ENCODE peak calls at places on chromosomes 3 and 15, in four cellular contexts. One of them, this sample, is unnamed.

GRCh38 chr3:44870375-44871061 is 3.9 kb upstream of the TGM4 start:
- DNase-seq in Calu3: no peak
- DNase-seq in suprapubic skin: no peak
- DNase-seq in cardiac fibroblast: no peak
- DNase-seq in this sample: no peak

GRCh38 chr3:16455001-16455400 is 58.5 kb downstream of the RFTN1 start:
- DNase-seq in Calu3: no peak
- DNase-seq in suprapubic skin: no peak
- DNase-seq in cardiac fibroblast: no peak
- DNase-seq in this sample: no peak

GRCh38 chr3:179860275-179861107 is 176.2 kb downstream of the PEX5L start:
- DNase-seq in Calu3: no peak
- DNase-seq in suprapubic skin: no peak
- DNase-seq in cardiac fibroblast: no peak
- DNase-seq in this sample: no peak

GRCh38 chr3:28816017-28816416 is 464.9 kb upstream of the RBMS3 start:
- DNase-seq in Calu3: no peak
- DNase-seq in suprapubic skin: no peak
- DNase-seq in cardiac fibroblast: no peak
- DNase-seq in this sample: no peak

GRCh38 chr15:90904746-90905145 is 1.6 kb downstream of the MAN2A2 start:
- DNase-seq in Calu3: no peak
- DNase-seq in suprapubic skin: no peak
- DNase-seq in cardiac fibroblast: no peak
- DNase-seq in this sample: no peak

GRCh38 chr15:93030430-93031102 is 58.4 kb downstream of the RGMA start:
- DNase-seq in Calu3: peak; percentile 78
- DNase-seq in suprapubic skin: peak; percentile 85
- DNase-seq in cardiac fibroblast: peak; percentile 75
- DNase-seq in this sample: peak; percentile 53

GRCh38 chr3:29759443-29760033 is 478.7 kb downstream of the RBMS3 start:
- DNase-seq in Calu3: no peak
- DNase-seq in suprapubic skin: no peak
- DNase-seq in cardiac fibroblast: peak; percentile 78
- DNase-seq in this sample: no peak

GRCh38 chr15:69400850-69401249 is 13.3 kb upstream of the KIF23 start:
- DNase-seq in Calu3: no peak
- DNase-seq in suprapubic skin: no peak
- DNase-seq in cardiac fibroblast: no peak
- DNase-seq in this sample: no peak

GRCh38 chr3:168472811-168473210 is 377.1 kb upstream of the GOLIM4 start:
- DNase-seq in Calu3: no peak
- DNase-seq in suprapubic skin: no peak
- DNase-seq in cardiac fibroblast: no peak
- DNase-seq in this sample: no peak

GRCh38 chr3:168461793-168462192 is 366.1 kb upstream of the GOLIM4 start:
- DNase-seq in Calu3: no peak
- DNase-seq in suprapubic skin: no peak
- DNase-seq in cardiac fibroblast: no peak
- DNase-seq in this sample: no peak

GRCh38 chr3:168467085-168467714 is 371.5 kb upstream of the GOLIM4 start:
- DNase-seq in Calu3: peak; percentile 52
- DNase-seq in suprapubic skin: no peak
- DNase-seq in cardiac fibroblast: peak; percentile 56
- DNase-seq in this sample: no peak
- TF ChIP-seq CTCF in Calu3: peak; percentile 14
- TF ChIP-seq CTCF in suprapubic skin: no peak
- TF ChIP-seq CTCF in cardiac fibroblast: peak; percentile 26
- TF ChIP-seq CTCF in this sample: no peak

GRCh38 chr3:184777566-184778356 is 34.2 kb upstream of the VPS8 start:
- DNase-seq in Calu3: peak; percentile 94
- DNase-seq in suprapubic skin: peak; percentile 96
- DNase-seq in cardiac fibroblast: peak; percentile 98
- DNase-seq in this sample: peak; percentile 94
- TF ChIP-seq CTCF in Calu3: peak; percentile 96
- TF ChIP-seq CTCF in suprapubic skin: peak; percentile 95
- TF ChIP-seq CTCF in cardiac fibroblast: peak; percentile 68
- TF ChIP-seq CTCF in this sample: no peak

DNA sequence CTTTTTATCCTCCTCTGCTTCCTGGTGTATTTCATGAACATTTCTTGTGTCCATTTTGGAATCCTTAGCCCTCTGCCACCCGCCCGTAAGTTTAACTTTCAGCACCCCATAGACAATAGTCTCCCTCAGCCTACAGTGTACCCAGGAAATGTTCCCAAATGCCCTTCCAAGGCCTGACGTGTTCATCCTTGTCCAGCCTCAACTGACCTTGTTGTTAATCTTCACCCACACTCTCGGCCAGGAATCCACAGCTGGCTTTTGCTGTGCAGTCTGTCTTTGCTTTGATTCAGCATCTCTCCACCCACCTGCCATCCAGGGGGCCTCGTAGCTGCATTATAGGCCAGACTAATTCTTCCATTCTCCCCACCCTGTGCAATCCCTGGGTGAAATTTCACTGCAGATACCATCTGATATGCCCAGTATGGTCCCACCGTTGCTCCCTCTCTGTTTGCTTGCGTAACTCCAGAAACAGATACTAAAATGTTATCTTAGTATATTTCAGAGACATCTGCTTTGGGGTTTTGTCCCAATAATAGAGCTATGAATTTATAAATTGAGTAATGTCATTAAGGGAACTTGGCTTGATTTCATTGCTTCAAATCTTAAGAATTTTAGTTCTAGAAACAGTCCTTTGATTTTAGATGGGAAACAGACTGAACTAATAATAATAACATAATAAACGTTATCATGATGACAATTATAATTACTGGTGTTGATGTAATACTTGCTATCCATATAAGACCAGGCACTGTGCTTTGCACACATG is 16.6 kb downstream of the GUCA1C start:
- DNase-seq in Calu3: no peak
- DNase-seq in suprapubic skin: no peak
- DNase-seq in cardiac fibroblast: no peak
- DNase-seq in this sample: no peak
- TF ChIP-seq CTCF in Calu3: no peak
- TF ChIP-seq CTCF in suprapubic skin: no peak
- TF ChIP-seq CTCF in cardiac fibroblast: no peak
- TF ChIP-seq CTCF in this sample: no peak

GRCh38 chr15:52463638-52464037 is 65.0 kb downstream of the MYO5A start:
- DNase-seq in Calu3: no peak
- DNase-seq in suprapubic skin: no peak
- DNase-seq in cardiac fibroblast: no peak
- DNase-seq in this sample: no peak
- TF ChIP-seq CTCF in Calu3: no peak
- TF ChIP-seq CTCF in suprapubic skin: no peak
- TF ChIP-seq CTCF in cardiac fibroblast: no peak
- TF ChIP-seq CTCF in this sample: no peak

This sample was measured in omental fat pad.